ENCODE peak calls at places on chromosome 4, in five cellular contexts. D is A549; I is RWPE2; U is CD8-positive, alpha-beta T cell; M is Panc1. G is an unnamed sample.

GRCh38 chr4:32884198-32884597 is 2164.0 kb downstream of the PCDH7 start:
- DNase-seq in D (no peak), M (no peak), I (no peak), U (no peak), G (no peak)

GRCh38 chr4:141896687-141897086 is 260.3 kb downstream of the IL15 start:
- DNase-seq in M (no peak), D (no peak), U (no peak), I (no peak), G (no peak)

GRCh38 chr4:3482707-3483106 is 19.6 kb downstream of the DOK7 start:
- DNase-seq in D (no peak), M (no peak), I (no peak), U (no peak), G (no peak)

GRCh38 chr4:13963601-13964000 is 336.1 kb upstream of the BOD1L1 start:
- DNase-seq in U (no peak), I (no peak), D (no peak), M (no peak), G (no peak)

GRCh38 chr4:176230827-176231226 is 35.4 kb upstream of the SPATA4 start:
- DNase-seq in U (no peak), M (no peak), D (no peak), I (no peak), G (no peak)

GRCh38 chr4:18020145-18020670 is 1.3 kb downstream of the LCORL start:
- DNase-seq in I (no peak), D (no peak), M (no peak), U (no peak), G (no peak)

GRCh38 chr4:55635282-55635681 is 816 bp downstream of the NMU start:
- DNase-seq in U (no peak), D (no peak), I (no peak), M (no peak), G (no peak)

GRCh38 chr4:183635737-183636136 is 23.2 kb downstream of the RWDD4 start:
- DNase-seq in U (no peak), M (no peak), I (no peak), D (no peak), G (no peak)

GRCh38 chr4:140353836-140354235 is 19.6 kb upstream of the SCOC start:
- DNase-seq in I (no peak), D (no peak), M (no peak), U (no peak), G (no peak)

GRCh38 chr4:153023692-153024394 is 87.7 kb downstream of the FHDC1 start:
- DNase-seq in D (no peak), I (no peak), U (no peak), M (no peak), G (no peak)

GRCh38 chr4:16860506-16860905 is 37.9 kb downstream of the LDB2 start:
- DNase-seq in U (no peak), D (no peak), M (no peak), I (no peak), G (peak; percentile 89)

GRCh38 chr4:32340591-32340990 is 1620.4 kb downstream of the PCDH7 start:
- DNase-seq in U (no peak), D (no peak), I (no peak), M (no peak), G (no peak)

GRCh38 chr4:104743141-104743748 is 248.6 kb upstream of the CXXC4 start:
- DNase-seq in D (no peak), I (no peak), U (no peak), M (no peak), G (no peak)

GRCh38 chr4:7464259-7464655 is 29.5 kb upstream of the PSAPL1 start:
- DNase-seq in U (no peak), D (no peak), M (no peak), I (no peak), G (no peak)

GRCh38 chr4:118282692-118283091 is 70.1 kb downstream of the PRSS12 start:
- DNase-seq in U (no peak), D (no peak), I (no peak), M (no peak), G (no peak)

GRCh38 chr4:154030747-154031146 is 241.9 kb upstream of the SFRP2 start:
- DNase-seq in I (no peak), M (no peak), D (no peak), U (no peak), G (no peak)

GRCh38 chr4:57499786-57500185 is 389.6 kb upstream of the IGFBP7 start:
- DNase-seq in D (peak; percentile 59), I (no peak), U (no peak), M (no peak), G (no peak)

GRCh38 chr4:167176723-167177367 is 57.4 kb downstream of the SPOCK3 start:
- DNase-seq in U (no peak), I (no peak), M (no peak), D (no peak), G (no peak)

GRCh38 chr4:6548201-6548881 is 26.6 kb upstream of the MAN2B2 start:
- DNase-seq in I (no peak), M (no peak), U (no peak), D (peak; percentile 51), G (no peak)

GRCh38 chr4:101678180-101678579 is 112.3 kb upstream of the BANK1 start:
- DNase-seq in D (peak; percentile 10), M (no peak), I (no peak), U (no peak), G (no peak)

GRCh38 chr4:26323807-26324206 is 3.0 kb downstream of the RBPJ start:
- DNase-seq in M (no peak), D (no peak), U (no peak), I (no peak), G (no peak)
- H3K4me3 ChIP-seq in M (no peak overlapping the region), D (no peak overlapping the region), U (no peak overlapping the region), I (no peak overlapping the region), G (peak overlapping the region; percentile 98)

GRCh38 chr4:15681372-15682339 is at the start of gene FAM200B:
- DNase-seq in U (peak; percentile 93), I (peak; percentile 99), D (peak; percentile 98), M (peak; percentile 91), G (peak; percentile 96)
- TF ChIP-seq CTCF in U (no peak), I (peak; percentile 7), D (no peak), M (no peak), G (peak; percentile 5)

DNA sequence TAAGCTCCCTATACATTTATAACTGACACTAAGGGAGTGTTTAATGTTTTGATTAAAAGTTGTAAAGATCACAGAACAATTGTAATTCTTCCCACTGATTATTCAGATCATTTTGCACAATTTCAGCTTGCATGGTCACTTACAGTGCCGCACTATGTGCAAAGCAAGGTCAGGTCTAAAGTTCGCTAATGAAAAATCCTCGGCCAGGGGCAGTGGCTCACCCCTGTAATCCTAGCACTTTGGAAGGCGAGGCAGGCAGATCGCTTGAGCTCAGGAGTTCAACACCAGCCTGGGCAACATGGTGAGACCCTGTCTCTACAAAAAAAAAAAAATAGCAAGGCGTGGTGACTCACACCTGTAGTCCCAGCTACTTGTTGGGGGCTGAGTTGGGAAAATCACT is 57.0 kb downstream of the PKD2 start:
- DNase-seq in M (no peak), I (no peak), D (no peak), U (no peak), G (no peak)
- H3K4me3 ChIP-seq in M (no peak overlapping the region), I (no peak overlapping the region), D (no peak overlapping the region), U (no peak overlapping the region), G (no peak overlapping the region)

GRCh38 chr4:19024047-19024446 is 1002.5 kb upstream of the LCORL start:
- DNase-seq in D (no peak), I (no peak), M (no peak), U (no peak), G (no peak)

GRCh38 chr4:19030048-19030447 is 1008.5 kb upstream of the LCORL start:
- DNase-seq in D (no peak), M (no peak), I (no peak), U (no peak), G (no peak)

GRCh38 chr4:19025031-19025430 is 1003.5 kb upstream of the LCORL start:
- DNase-seq in M (no peak), I (no peak), D (no peak), U (no peak), G (no peak)

GRCh38 chr4:19030536-19030935 is 1009.0 kb upstream of the LCORL start:
- DNase-seq in M (no peak), U (no peak), I (no peak), D (no peak), G (no peak)

GRCh38 chr4:19026281-19026680 is 1004.7 kb upstream of the LCORL start:
- DNase-seq in U (no peak), I (no peak), M (no peak), D (no peak), G (no peak)
- TF ChIP-seq CTCF in U (no peak), I (no peak), M (no peak), D (no peak), G (no peak)

GRCh38 chr4:70754470-70754869 is 32.7 kb downstream of the RUFY3 start:
- DNase-seq in M (no peak), I (no peak), D (no peak), U (no peak), G (no peak)
- H3K4me3 ChIP-seq in M (no peak overlapping the region), I (no peak overlapping the region), D (no peak overlapping the region), U (no peak overlapping the region), G (no peak overlapping the region)

DNA sequence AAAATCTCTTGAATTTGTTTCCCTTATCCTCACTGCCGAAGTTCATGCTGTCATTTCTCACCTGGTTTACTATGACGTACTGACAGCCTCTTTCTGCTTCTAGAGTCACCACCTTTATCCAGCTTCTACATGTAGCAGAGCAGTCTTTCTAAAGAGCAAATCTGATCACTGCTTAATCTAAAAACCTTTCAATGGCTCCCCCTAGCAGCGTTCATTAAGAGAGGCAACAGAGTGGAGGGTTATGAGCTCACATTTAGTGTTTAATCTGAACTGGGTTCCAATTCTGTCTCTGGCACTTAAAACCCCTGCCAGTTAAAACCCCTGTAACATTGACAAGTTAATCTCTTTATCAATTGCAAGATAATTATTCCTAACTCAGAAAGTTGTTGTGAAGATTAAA is 4.4 kb downstream of the RBPJ start:
- DNase-seq in U (no peak), D (peak; percentile 31), M (no peak), I (no peak), G (no peak)
- TF ChIP-seq CTCF in U (peak; percentile 53), D (peak; percentile 30), M (peak; percentile 58), I (peak; percentile 73), G (peak; percentile 60)

GRCh38 chr4:69830529-69831269 is 29.2 kb downstream of the SULT1E1 start:
- DNase-seq in U (no peak), D (peak; percentile 18), I (no peak), M (no peak), G (no peak)
- H3K4me3 ChIP-seq in U (no peak overlapping the region), D (no peak overlapping the region), I (no peak overlapping the region), M (no peak overlapping the region), G (no peak overlapping the region)

GRCh38 chr4:143587703-143588102 is 74.2 kb downstream of the SMARCA5 start:
- DNase-seq in D (peak; percentile 10), M (no peak), I (no peak), U (no peak), G (no peak)
- TF ChIP-seq CTCF in D (no peak), M (no peak), I (no peak), U (no peak), G (no peak)